ENCODE peak calls at places on chromosomes 1 and 21, in eight cellular contexts. G is ovary, O is spleen, B is prostate gland, J is tibial nerve, L is body of pancreas, Q is transverse colon, A is lower leg skin. F is an unnamed sample.

GRCh38 chr1:59180715-59181114 is 116.2 kb upstream of the FGGY start:
- DNase-seq in B (no peak), A (no peak), Q (no peak), J (no peak), L (no peak), G (no peak), O (no peak), F (no peak)

GRCh38 chr1:209884665-209885117 is 53.3 kb upstream of the SYT14 start:
- DNase-seq in L (peak), A (peak), G (peak), O (no peak), B (no peak), Q (no peak), J (no peak), F (no peak)

GRCh38 chr1:17653728-17654351 is 101.3 kb upstream of the ACTL8 start:
- DNase-seq in Q (no peak), L (peak), J (no peak), B (no peak), A (no peak), G (peak), O (no peak), F (peak)

GRCh38 chr1:71658295-71658694 is 577.5 kb upstream of the ZRANB2 start:
- DNase-seq in L (no peak), A (no peak), G (peak), Q (no peak), O (no peak), B (no peak), J (no peak), F (no peak)

GRCh38 chr21:18443686-18444085 is 40.1 kb upstream of the TMPRSS15 start:
- DNase-seq in J (no peak), A (no peak), Q (no peak), B (no peak), G (no peak), O (peak), L (no peak), F (no peak)

GRCh38 chr1:8867878-8868567 is 10.5 kb downstream of the ENO1 start:
- DNase-seq in O (no peak), L (no peak), G (no peak), Q (no peak), B (no peak), A (no peak), J (no peak), F (no peak)

GRCh38 chr1:30033276-30034104 is 689.9 kb downstream of the MATN1 start:
- DNase-seq in O (no peak), G (no peak), J (no peak), A (no peak), Q (no peak), B (no peak), L (no peak), F (no peak)

GRCh38 chr1:183194527-183195145 is 8.6 kb downstream of the LAMC2 start:
- DNase-seq in O (no peak), G (no peak), A (no peak), L (no peak), J (no peak), B (no peak), Q (no peak), F (no peak)

GRCh38 chr1:43763497-43763973 is 56.2 kb downstream of the ST3GAL3 start:
- DNase-seq in Q (peak), J (peak), B (peak), G (peak), O (no peak), L (peak), A (peak), F (peak)

GRCh38 chr1:203127672-203128611 is at the start of gene ADORA1:
- DNase-seq in L (peak), Q (peak), A (no peak), G (peak), B (peak), O (peak), J (peak), F (peak)

GRCh38 chr1:239315623-239316217 is 70.6 kb upstream of the CHRM3 start:
- DNase-seq in G (no peak), J (no peak), L (no peak), A (no peak), O (no peak), Q (no peak), B (no peak), F (no peak)

GRCh38 chr1:118204106-118204505 is 19.1 kb upstream of the SPAG17 start:
- DNase-seq in A (no peak), G (no peak), B (no peak), L (no peak), J (no peak), O (no peak), Q (no peak), F (no peak)

GRCh38 chr1:233295775-233296322 is 324 bp upstream of the PCNX2 start:
- DNase-seq in A (peak), J (no peak), L (no peak), B (no peak), G (no peak), Q (no peak), O (no peak), F (no peak)

GRCh38 chr1:149942207-149942606 is 5.5 kb upstream of the MTMR11 start:
- DNase-seq in L (no peak), G (no peak), B (no peak), J (no peak), O (no peak), Q (peak), A (no peak), F (no peak)

GRCh38 chr1:214637722-214638473 is 34.9 kb downstream of the CENPF start:
- DNase-seq in Q (peak), L (peak), G (no peak), B (no peak), A (no peak), J (no peak), O (no peak), F (no peak)

GRCh38 chr1:154478639-154479038 is 23.4 kb upstream of the TDRD10 start:
- DNase-seq in A (no peak), G (no peak), J (no peak), Q (peak), B (no peak), O (no peak), L (no peak), F (no peak)

GRCh38 chr1:37860346-37860666 is 914 bp upstream of the MTF1 start:
- DNase-seq in L (no peak), G (no peak), J (no peak), Q (no peak), B (no peak), O (no peak), A (no peak), F (no peak)

GRCh38 chr1:112253366-112253765 is 142.6 kb upstream of the CTTNBP2NL start:
- DNase-seq in O (no peak), B (no peak), G (no peak), Q (no peak), L (no peak), J (no peak), A (no peak), F (no peak)

GRCh38 chr1:21703318-21703963 is 34.3 kb upstream of the RAP1GAP start:
- DNase-seq in L (no peak), J (no peak), O (no peak), Q (no peak), A (no peak), B (no peak), G (no peak), F (no peak)

GRCh38 chr1:213976665-213977485 is 10.9 kb upstream of the PROX1 start:
- DNase-seq in L (peak), B (no peak), J (no peak), A (no peak), G (no peak), O (no peak), Q (no peak), F (no peak)

GRCh38 chr1:185350027-185350442 is 33.0 kb upstream of the IVNS1ABP start:
- DNase-seq in G (no peak), J (no peak), Q (peak), L (no peak), B (no peak), O (no peak), A (no peak), F (no peak)

GRCh38 chr21:24367936-24368335 is 1239.3 kb downstream of the MRPL39 start:
- DNase-seq in J (no peak), O (no peak), L (no peak), A (no peak), G (no peak), B (no peak), Q (no peak), F (no peak)

GRCh38 chr1:95627244-95627643 is 393.2 kb downstream of the RWDD3 start:
- DNase-seq in O (no peak), G (no peak), L (no peak), Q (no peak), J (no peak), B (no peak), A (no peak), F (no peak)

GRCh38 chr1:37922767-37923550 is 23.9 kb downstream of the INPP5B start:
- DNase-seq in Q (no peak), B (no peak), G (no peak), A (no peak), J (no peak), O (peak), L (no peak), F (no peak)

GRCh38 chr1:92901699-92902405 is 59.4 kb downstream of the DIPK1A start:
- DNase-seq in J (no peak), G (no peak), Q (no peak), L (no peak), O (no peak), B (no peak), A (no peak), F (no peak)

GRCh38 chr1:54335396-54336056 is 70.7 kb downstream of the SSBP3 start:
- DNase-seq in A (peak), J (peak), O (no peak), L (peak), B (no peak), Q (peak), G (peak), F (no peak)

GRCh38 chr1:116556289-116557006 is 14.4 kb downstream of the CD58 start:
- DNase-seq in J (no peak), Q (peak), B (peak), A (peak), L (no peak), O (no peak), G (no peak), F (no peak)

GRCh38 chr1:151210830-151211229 is 12.5 kb downstream of the PIP5K1A start:
- DNase-seq in Q (no peak), A (no peak), G (no peak), B (no peak), J (no peak), O (no peak), L (no peak), F (no peak)

GRCh38 chr1:207282049-207282448 is 39.4 kb upstream of the CD55 start:
- DNase-seq in B (no peak), G (no peak), O (no peak), Q (no peak), L (no peak), A (no peak), J (no peak), F (no peak)

GRCh38 chr1:9612162-9612845 is 23.6 kb downstream of the TMEM201 start:
- DNase-seq in J (no peak), L (no peak), O (no peak), A (no peak), Q (no peak), B (no peak), G (no peak), F (no peak)

GRCh38 chr1:175354080-175354479 is 161.5 kb upstream of the KIAA0040 start:
- DNase-seq in A (no peak), L (no peak), J (no peak), Q (no peak), B (no peak), O (no peak), G (no peak), F (no peak)

GRCh38 chr1:182413969-182414368 is 13.5 kb upstream of the TEDDM1 start:
- DNase-seq in G (no peak), B (no peak), J (no peak), Q (no peak), O (no peak), L (no peak), A (no peak), F (no peak)

DNA sequence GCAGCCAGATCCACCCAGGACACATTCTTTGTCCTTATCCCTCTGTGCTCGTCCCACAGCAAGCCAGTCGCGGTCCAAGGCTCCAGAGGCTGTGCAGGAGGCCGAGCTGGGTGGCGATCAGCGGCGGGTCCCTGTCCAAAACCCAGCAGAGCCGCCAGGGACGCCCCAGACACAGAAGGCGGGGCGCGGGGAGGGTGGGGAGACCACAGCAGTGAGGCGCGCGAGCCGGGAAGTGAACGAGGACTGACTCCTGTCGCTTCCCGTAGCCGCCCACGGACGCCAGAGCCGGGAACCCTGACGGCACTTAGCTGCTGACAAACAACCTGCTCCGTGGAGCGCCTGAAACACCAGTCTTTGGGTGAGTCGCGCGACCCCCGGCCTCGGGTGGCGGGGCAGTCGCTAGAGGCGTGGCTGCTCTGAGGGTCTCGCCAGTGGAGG is at the start of gene LGALS8:
- DNase-seq in B (peak), G (peak), A (peak), J (peak), Q (peak), L (peak), O (peak), F (peak)
- TF ChIP-seq POLR2A in B (peak), G (peak), A (no peak), J (peak), Q (peak), L (peak), O (no peak), F (no peak)

DNA sequence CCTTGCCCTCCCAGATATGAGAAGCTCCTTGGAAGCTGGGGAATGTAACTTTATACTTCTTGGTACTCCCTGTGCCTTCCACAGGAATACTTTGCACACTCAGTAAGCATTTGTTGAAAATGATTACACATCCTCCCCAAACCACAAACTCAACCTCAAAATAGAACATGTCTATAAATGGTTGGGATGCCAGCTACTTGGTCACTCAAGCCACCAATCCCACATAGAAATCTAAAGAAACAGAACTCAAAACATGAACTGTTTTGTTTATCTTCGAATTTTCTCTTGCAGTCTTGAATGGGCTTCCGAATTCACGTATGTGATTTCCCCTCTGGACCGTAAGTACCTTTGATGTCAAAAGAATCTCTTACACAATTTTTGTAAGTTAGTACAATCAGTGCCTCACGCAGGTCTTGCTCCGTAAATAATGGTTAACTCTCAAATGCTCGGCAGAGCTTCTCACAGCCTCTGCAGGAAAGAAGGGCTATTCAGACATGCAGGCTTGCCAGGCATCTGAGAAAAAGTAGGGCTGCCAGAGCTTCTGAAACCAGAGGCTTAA is 26.9 kb downstream of the SORT1 start:
- DNase-seq in O (no peak), B (no peak), A (no peak), G (no peak), J (no peak), L (no peak), Q (no peak), F (no peak)
- TF ChIP-seq POLR2A in O (no peak), B (no peak), A (no peak), G (no peak), J (no peak), L (no peak), Q (no peak), F (no peak)

GRCh38 chr1:247103777-247104591 is at the start of gene ZNF669:
- DNase-seq in Q (peak), L (peak), G (peak), A (peak), J (peak), O (peak), B (peak), F (peak)
- TF ChIP-seq POLR2A in Q (peak), L (peak), G (peak), A (no peak), J (peak), O (no peak), B (peak), F (peak)

DNA sequence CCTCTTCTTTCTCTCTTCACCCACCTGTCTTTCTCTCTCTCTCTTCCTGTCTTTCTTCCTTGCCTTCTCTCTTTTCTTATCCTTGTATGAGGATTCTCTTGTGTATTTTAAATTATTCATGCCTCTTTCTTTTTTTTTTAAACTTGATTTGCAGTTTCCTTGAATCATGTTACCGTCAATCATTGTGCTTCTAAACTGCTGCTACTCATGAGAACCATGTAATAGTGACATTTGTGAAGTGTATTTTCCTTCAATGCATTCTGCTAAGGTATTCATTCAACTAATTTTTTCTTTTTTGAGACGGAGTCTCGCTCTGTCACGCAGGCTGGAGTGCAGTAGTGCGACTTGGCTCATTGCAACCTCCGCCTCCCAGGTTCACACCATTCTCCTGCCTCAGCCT is 539.1 kb upstream of the BRINP3 start:
- DNase-seq in G (no peak), A (no peak), Q (no peak), J (no peak), L (no peak), B (no peak), O (no peak), F (no peak)
- TF ChIP-seq POLR2A in G (no peak), A (no peak), Q (no peak), J (no peak), L (no peak), B (no peak), O (no peak), F (no peak)

DNA sequence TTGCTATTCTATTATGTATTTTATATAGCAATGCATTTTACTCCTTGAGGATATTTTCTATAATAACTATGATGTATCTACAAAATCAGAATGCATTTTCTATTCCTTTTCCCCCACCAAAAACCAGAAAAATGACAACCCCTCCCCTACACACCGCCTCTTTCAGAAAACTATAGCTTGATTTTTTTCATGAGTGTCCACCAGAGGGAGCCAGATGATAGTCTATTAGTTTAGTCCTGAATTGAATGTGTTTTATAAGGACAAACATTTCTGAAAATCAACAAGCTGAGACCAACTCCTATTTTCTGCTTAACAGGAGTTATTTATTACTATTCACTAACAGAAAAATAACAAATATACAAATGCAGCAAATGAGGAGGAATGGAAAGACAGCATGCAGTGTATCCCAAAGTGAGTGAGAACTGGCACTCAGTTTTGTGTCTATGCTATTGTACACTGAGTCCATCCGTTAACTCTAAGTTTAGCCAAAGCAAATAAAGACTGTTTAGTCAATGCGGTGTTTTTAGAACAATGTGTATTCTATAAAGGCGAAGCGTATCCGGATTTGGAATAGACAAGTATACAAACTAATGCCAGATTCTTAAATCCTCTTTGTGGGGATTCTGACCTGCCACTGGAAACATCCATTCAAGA is 182.7 kb downstream of the VAV3 start:
- DNase-seq in J (no peak), B (peak), Q (no peak), O (no peak), A (no peak), G (no peak), L (peak), F (no peak)
- TF ChIP-seq POLR2A in J (no peak), B (no peak), Q (no peak), O (no peak), A (no peak), G (no peak), L (no peak), F (no peak)

DNA sequence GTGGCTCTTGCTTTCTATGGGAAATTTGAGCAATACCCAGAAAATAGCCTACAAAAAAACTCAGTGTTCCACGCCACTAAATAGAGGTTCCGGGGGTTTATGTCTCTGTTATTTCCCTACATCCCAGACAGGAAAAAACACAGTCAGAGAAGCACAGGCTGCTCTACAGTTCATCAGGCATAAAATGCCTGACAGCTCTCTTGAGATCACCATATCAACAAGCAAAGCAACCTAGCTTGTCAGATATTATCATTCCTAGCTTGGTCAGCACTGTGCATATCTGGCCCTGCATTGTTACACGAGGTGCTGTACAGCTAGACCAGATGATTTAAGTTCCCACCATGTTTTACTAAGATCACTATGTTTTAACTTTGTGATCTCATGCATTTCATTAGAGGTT is 172.6 kb downstream of the PTPRC start:
- DNase-seq in L (no peak), A (no peak), J (no peak), Q (no peak), G (no peak), B (no peak), O (no peak), F (no peak)
- TF ChIP-seq POLR2A in L (no peak), A (no peak), J (no peak), Q (no peak), G (no peak), B (no peak), O (no peak), F (no peak)

GRCh38 chr1:230896719-230897118 is 28.4 kb upstream of the C1orf198 start:
- DNase-seq in L (no peak), G (no peak), B (no peak), Q (no peak), A (no peak), O (no peak), J (no peak), F (no peak)
- TF ChIP-seq POLR2A in L (no peak), G (no peak), B (no peak), Q (no peak), A (no peak), O (no peak), J (no peak), F (no peak)

GRCh38 chr1:229150518-229150917 is 120.4 kb upstream of the RAB4A start:
- DNase-seq in A (no peak), G (no peak), B (no peak), L (no peak), J (no peak), O (no peak), Q (no peak), F (no peak)
- TF ChIP-seq POLR2A in A (no peak), G (no peak), B (no peak), L (no peak), J (no peak), O (no peak), Q (no peak), F (no peak)

F was measured in GM12892.